ENCODE peak calls at places on chromosome 7, in eight cellular contexts. One of them, this sample, is unnamed.

GRCh38 chr7:97018126-97018601 is 6.5 kb downstream of the DLX5 start:
- DNase-seq in fibroblast of the aortic adventitia: no peak
- DNase-seq in BE2C: no peak
- DNase-seq in adrenal gland: no peak
- DNase-seq in dorsolateral prefrontal cortex: no peak
- DNase-seq in bronchial epithelial cell: no peak
- DNase-seq in fibroblast of mammary gland: no peak
- DNase-seq in BJ: no peak
- DNase-seq in this sample: no peak

GRCh38 chr7:24885305-24885704 is 94.7 kb downstream of the OSBPL3 start:
- DNase-seq in BE2C: no peak
- DNase-seq in bronchial epithelial cell: no peak
- DNase-seq in fibroblast of the aortic adventitia: no peak
- DNase-seq in BJ: no peak
- DNase-seq in dorsolateral prefrontal cortex: no peak
- DNase-seq in adrenal gland: no peak
- DNase-seq in fibroblast of mammary gland: no peak
- DNase-seq in this sample: no peak

GRCh38 chr7:22406715-22407114 is 49.8 kb upstream of the RAPGEF5 start:
- DNase-seq in fibroblast of the aortic adventitia: no peak
- DNase-seq in BJ: no peak
- DNase-seq in adrenal gland: no peak
- DNase-seq in dorsolateral prefrontal cortex: no peak
- DNase-seq in fibroblast of mammary gland: no peak
- DNase-seq in BE2C: no peak
- DNase-seq in bronchial epithelial cell: no peak
- DNase-seq in this sample: no peak

GRCh38 chr7:29269941-29270340 is 75.4 kb downstream of the CHN2 start:
- DNase-seq in adrenal gland: no peak
- DNase-seq in bronchial epithelial cell: no peak
- DNase-seq in BE2C: no peak
- DNase-seq in BJ: no peak
- DNase-seq in fibroblast of mammary gland: no peak
- DNase-seq in dorsolateral prefrontal cortex: no peak
- DNase-seq in fibroblast of the aortic adventitia: no peak
- DNase-seq in this sample: no peak

GRCh38 chr7:4711634-4712033 is 29.5 kb downstream of the FOXK1 start:
- DNase-seq in dorsolateral prefrontal cortex: no peak
- DNase-seq in bronchial epithelial cell: no peak
- DNase-seq in adrenal gland: peak
- DNase-seq in BJ: no peak
- DNase-seq in fibroblast of the aortic adventitia: no peak
- DNase-seq in fibroblast of mammary gland: no peak
- DNase-seq in BE2C: no peak
- DNase-seq in this sample: no peak

GRCh38 chr7:81447351-81447952 is 322.4 kb downstream of the HGF start:
- DNase-seq in adrenal gland: no peak
- DNase-seq in BE2C: peak
- DNase-seq in fibroblast of mammary gland: peak
- DNase-seq in bronchial epithelial cell: peak
- DNase-seq in fibroblast of the aortic adventitia: peak
- DNase-seq in dorsolateral prefrontal cortex: no peak
- DNase-seq in BJ: peak
- DNase-seq in this sample: peak

GRCh38 chr7:77904252-77904651 is 105.7 kb downstream of the PHTF2 start:
- DNase-seq in BJ: no peak
- DNase-seq in fibroblast of the aortic adventitia: peak
- DNase-seq in bronchial epithelial cell: peak
- DNase-seq in BE2C: no peak
- DNase-seq in adrenal gland: no peak
- DNase-seq in dorsolateral prefrontal cortex: no peak
- DNase-seq in fibroblast of mammary gland: no peak
- DNase-seq in this sample: no peak

GRCh38 chr7:23247602-23248335 is 1.2 kb downstream of the GPNMB start:
- DNase-seq in BJ: no peak
- DNase-seq in BE2C: no peak
- DNase-seq in fibroblast of the aortic adventitia: peak
- DNase-seq in fibroblast of mammary gland: peak
- DNase-seq in adrenal gland: no peak
- DNase-seq in dorsolateral prefrontal cortex: no peak
- DNase-seq in bronchial epithelial cell: no peak
- DNase-seq in this sample: no peak

GRCh38 chr7:94393251-94393758 is 1.4 kb upstream of the COL1A2 start:
- DNase-seq in bronchial epithelial cell: no peak
- DNase-seq in fibroblast of the aortic adventitia: peak
- DNase-seq in adrenal gland: no peak
- DNase-seq in fibroblast of mammary gland: peak
- DNase-seq in BE2C: no peak
- DNase-seq in BJ: no peak
- DNase-seq in dorsolateral prefrontal cortex: no peak
- DNase-seq in this sample: no peak

GRCh38 chr7:112994666-112995065 is 92.0 kb downstream of the GPR85 start:
- DNase-seq in BE2C: no peak
- DNase-seq in adrenal gland: no peak
- DNase-seq in BJ: no peak
- DNase-seq in bronchial epithelial cell: no peak
- DNase-seq in fibroblast of mammary gland: peak
- DNase-seq in fibroblast of the aortic adventitia: peak
- DNase-seq in dorsolateral prefrontal cortex: no peak
- DNase-seq in this sample: no peak

GRCh38 chr7:63521-64021 is 128.8 kb upstream of the FAM20C start:
- DNase-seq in dorsolateral prefrontal cortex: no peak
- DNase-seq in adrenal gland: no peak
- DNase-seq in BJ: no peak
- DNase-seq in fibroblast of mammary gland: no peak
- DNase-seq in BE2C: no peak
- DNase-seq in bronchial epithelial cell: no peak
- DNase-seq in fibroblast of the aortic adventitia: no peak
- DNase-seq in this sample: no peak

GRCh38 chr7:80611779-80612178 is 26.7 kb upstream of the CD36 start:
- DNase-seq in BJ: no peak
- DNase-seq in fibroblast of the aortic adventitia: peak
- DNase-seq in BE2C: peak
- DNase-seq in fibroblast of mammary gland: peak
- DNase-seq in bronchial epithelial cell: peak
- DNase-seq in adrenal gland: peak
- DNase-seq in dorsolateral prefrontal cortex: peak
- DNase-seq in this sample: no peak

GRCh38 chr7:158377800-158378623 is 209.6 kb downstream of the PTPRN2 start:
- DNase-seq in adrenal gland: no peak
- DNase-seq in dorsolateral prefrontal cortex: no peak
- DNase-seq in BJ: no peak
- DNase-seq in fibroblast of the aortic adventitia: no peak
- DNase-seq in BE2C: no peak
- DNase-seq in fibroblast of mammary gland: no peak
- DNase-seq in bronchial epithelial cell: peak
- DNase-seq in this sample: no peak

GRCh38 chr7:94062372-94062771 is 58.2 kb upstream of the BET1 start:
- DNase-seq in bronchial epithelial cell: no peak
- DNase-seq in adrenal gland: no peak
- DNase-seq in BJ: no peak
- DNase-seq in fibroblast of the aortic adventitia: no peak
- DNase-seq in BE2C: no peak
- DNase-seq in fibroblast of mammary gland: peak
- DNase-seq in dorsolateral prefrontal cortex: no peak
- DNase-seq in this sample: no peak

GRCh38 chr7:47991741-47992311 is 12.4 kb upstream of the HUS1 start:
- DNase-seq in dorsolateral prefrontal cortex: peak
- DNase-seq in BJ: no peak
- DNase-seq in adrenal gland: peak
- DNase-seq in fibroblast of the aortic adventitia: peak
- DNase-seq in bronchial epithelial cell: peak
- DNase-seq in BE2C: peak
- DNase-seq in fibroblast of mammary gland: peak
- DNase-seq in this sample: peak

GRCh38 chr7:98027342-98028033 is 37.5 kb upstream of the OCM2 start:
- DNase-seq in BJ: no peak
- DNase-seq in fibroblast of the aortic adventitia: no peak
- DNase-seq in adrenal gland: no peak
- DNase-seq in BE2C: no peak
- DNase-seq in fibroblast of mammary gland: no peak
- DNase-seq in dorsolateral prefrontal cortex: no peak
- DNase-seq in bronchial epithelial cell: no peak
- DNase-seq in this sample: no peak

DNA sequence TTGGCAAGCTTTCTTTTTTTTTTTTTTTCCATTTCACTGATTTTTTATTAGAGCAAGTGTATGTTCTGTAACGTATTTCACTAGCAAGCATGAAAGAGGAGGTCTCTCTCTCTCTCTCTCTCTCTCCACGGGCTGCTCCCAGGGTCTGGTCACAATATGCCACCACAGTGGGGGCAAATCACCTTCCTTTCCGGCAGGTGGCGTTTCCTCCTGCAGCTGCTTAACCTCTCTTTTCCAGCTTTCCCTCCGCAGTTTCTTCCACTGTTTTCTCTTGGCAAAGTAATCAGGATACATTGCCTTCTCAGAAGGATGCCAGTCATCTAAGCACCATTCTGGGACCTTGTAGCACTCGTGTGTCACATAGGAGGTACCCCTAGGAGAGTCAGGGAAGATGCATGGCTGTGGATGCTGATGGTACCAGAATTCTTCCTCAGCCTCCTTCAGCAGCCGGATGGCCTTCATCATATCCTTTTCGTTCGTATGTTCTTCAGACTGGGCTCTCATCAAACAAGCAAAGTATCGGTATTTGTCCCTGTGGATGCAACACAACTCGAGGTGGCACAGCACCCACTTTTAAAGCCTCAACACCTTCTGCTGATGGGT is 197.3 kb upstream of the PODXL start:
- DNase-seq in bronchial epithelial cell: peak
- DNase-seq in fibroblast of mammary gland: no peak
- DNase-seq in BE2C: peak
- DNase-seq in fibroblast of the aortic adventitia: no peak
- DNase-seq in adrenal gland: no peak
- DNase-seq in dorsolateral prefrontal cortex: no peak
- DNase-seq in BJ: no peak
- DNase-seq in this sample: peak
- TF ChIP-seq CTCF in bronchial epithelial cell: peak
- TF ChIP-seq CTCF in fibroblast of mammary gland: peak
- TF ChIP-seq CTCF in BE2C: peak
- TF ChIP-seq CTCF in fibroblast of the aortic adventitia: peak
- TF ChIP-seq CTCF in adrenal gland: no peak
- TF ChIP-seq CTCF in dorsolateral prefrontal cortex: no peak
- TF ChIP-seq CTCF in BJ: peak
- TF ChIP-seq CTCF in this sample: peak

DNA sequence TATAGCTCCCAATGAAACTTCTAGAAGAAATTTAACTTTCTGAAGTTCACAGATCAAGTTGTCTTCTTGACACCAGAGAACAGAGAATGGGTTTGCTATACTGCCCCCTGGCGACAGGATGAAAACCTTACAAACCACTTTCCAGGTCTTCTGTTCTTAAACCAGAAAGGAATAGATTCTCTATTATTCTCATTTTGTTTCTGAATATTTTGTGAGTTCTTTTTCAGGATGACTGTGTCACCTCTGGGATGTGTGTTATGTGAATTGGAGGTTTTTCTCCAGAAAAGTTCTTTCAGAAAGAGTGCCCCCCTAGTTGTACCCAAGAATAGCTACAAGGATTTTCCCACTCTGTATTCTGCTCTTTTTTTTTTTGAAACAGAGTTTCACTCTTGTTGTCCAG is 6.3 kb downstream of the IFT22 start:
- DNase-seq in fibroblast of the aortic adventitia: peak
- DNase-seq in bronchial epithelial cell: peak
- DNase-seq in fibroblast of mammary gland: peak
- DNase-seq in dorsolateral prefrontal cortex: peak
- DNase-seq in adrenal gland: peak
- DNase-seq in BJ: no peak
- DNase-seq in BE2C: peak
- DNase-seq in this sample: no peak
- TF ChIP-seq CTCF in fibroblast of the aortic adventitia: peak
- TF ChIP-seq CTCF in bronchial epithelial cell: peak
- TF ChIP-seq CTCF in fibroblast of mammary gland: peak
- TF ChIP-seq CTCF in dorsolateral prefrontal cortex: peak
- TF ChIP-seq CTCF in adrenal gland: peak
- TF ChIP-seq CTCF in BJ: peak
- TF ChIP-seq CTCF in BE2C: peak
- TF ChIP-seq CTCF in this sample: peak

GRCh38 chr7:43763183-43763582 is 4.7 kb downstream of the BLVRA start:
- DNase-seq in BJ: no peak
- DNase-seq in fibroblast of the aortic adventitia: no peak
- DNase-seq in dorsolateral prefrontal cortex: no peak
- DNase-seq in BE2C: no peak
- DNase-seq in fibroblast of mammary gland: no peak
- DNase-seq in bronchial epithelial cell: no peak
- DNase-seq in adrenal gland: peak
- DNase-seq in this sample: no peak
- TF ChIP-seq CTCF in BJ: no peak
- TF ChIP-seq CTCF in fibroblast of the aortic adventitia: no peak
- TF ChIP-seq CTCF in dorsolateral prefrontal cortex: no peak
- TF ChIP-seq CTCF in BE2C: no peak
- TF ChIP-seq CTCF in fibroblast of mammary gland: no peak
- TF ChIP-seq CTCF in bronchial epithelial cell: no peak
- TF ChIP-seq CTCF in adrenal gland: no peak
- TF ChIP-seq CTCF in this sample: no peak

GRCh38 chr7:13132314-13132713 is 444.9 kb downstream of the ARL4A start:
- DNase-seq in fibroblast of mammary gland: no peak
- DNase-seq in adrenal gland: no peak
- DNase-seq in bronchial epithelial cell: no peak
- DNase-seq in BE2C: no peak
- DNase-seq in BJ: no peak
- DNase-seq in dorsolateral prefrontal cortex: no peak
- DNase-seq in fibroblast of the aortic adventitia: peak
- DNase-seq in this sample: no peak
- TF ChIP-seq CTCF in fibroblast of mammary gland: no peak
- TF ChIP-seq CTCF in adrenal gland: no peak
- TF ChIP-seq CTCF in bronchial epithelial cell: no peak
- TF ChIP-seq CTCF in BE2C: no peak
- TF ChIP-seq CTCF in BJ: no peak
- TF ChIP-seq CTCF in dorsolateral prefrontal cortex: no peak
- TF ChIP-seq CTCF in fibroblast of the aortic adventitia: no peak
- TF ChIP-seq CTCF in this sample: no peak

DNA sequence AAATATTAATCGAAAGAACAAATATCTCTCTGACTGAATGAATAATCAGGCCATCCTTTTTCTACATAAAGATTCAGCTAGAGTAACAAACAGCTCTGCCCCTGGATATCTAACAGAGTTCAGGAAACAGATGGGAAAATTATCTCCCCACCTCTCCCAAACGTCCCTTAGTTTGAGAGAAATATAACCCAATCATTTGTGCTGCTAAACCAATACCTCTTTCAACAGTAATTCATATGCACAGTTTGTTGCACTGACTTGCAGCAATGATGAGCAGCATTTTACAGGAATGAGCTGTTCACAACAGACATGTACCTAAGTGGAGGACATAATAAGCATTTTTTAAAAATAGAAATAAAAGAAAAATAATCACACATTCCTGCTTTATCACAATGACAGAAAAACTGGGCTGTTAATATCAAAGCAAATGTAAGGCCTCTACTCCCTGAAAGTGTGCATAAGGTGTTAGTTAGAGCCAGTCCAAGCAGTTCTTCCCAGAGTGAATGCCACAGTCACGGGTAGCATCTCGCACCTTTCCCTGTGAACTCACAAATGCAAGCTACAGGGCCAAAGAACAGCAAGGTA is 2.3 kb downstream of the CREB3L2 start:
- DNase-seq in bronchial epithelial cell: peak
- DNase-seq in BJ: no peak
- DNase-seq in fibroblast of mammary gland: peak
- DNase-seq in adrenal gland: no peak
- DNase-seq in BE2C: no peak
- DNase-seq in dorsolateral prefrontal cortex: no peak
- DNase-seq in fibroblast of the aortic adventitia: no peak
- DNase-seq in this sample: no peak
- TF ChIP-seq CTCF in bronchial epithelial cell: no peak
- TF ChIP-seq CTCF in BJ: no peak
- TF ChIP-seq CTCF in fibroblast of mammary gland: no peak
- TF ChIP-seq CTCF in adrenal gland: no peak
- TF ChIP-seq CTCF in BE2C: no peak
- TF ChIP-seq CTCF in dorsolateral prefrontal cortex: no peak
- TF ChIP-seq CTCF in fibroblast of the aortic adventitia: no peak
- TF ChIP-seq CTCF in this sample: no peak

This sample was measured in RWPE1.